ENCODE peak calls at places on chromosomes 12 and 14, in five cellular contexts. One of them, this sample, is unnamed.

GRCh38 chr12:52569726-52570125 is 3.9 kb downstream of the KRT74 start:
- DNase-seq in GM20000: no peak
- DNase-seq in lower leg skin: no peak
- DNase-seq in pancreas: no peak
- DNase-seq in GM12878: no peak
- DNase-seq in this sample: no peak

GRCh38 chr12:4997939-4998338 is 45.7 kb upstream of the KCNA5 start:
- DNase-seq in GM20000: no peak
- DNase-seq in lower leg skin: peak
- DNase-seq in pancreas: no peak
- DNase-seq in GM12878: no peak
- DNase-seq in this sample: no peak

GRCh38 chr14:38404100-38404541 is 148.2 kb upstream of the CLEC14A start:
- DNase-seq in GM20000: no peak
- DNase-seq in lower leg skin: no peak
- DNase-seq in pancreas: no peak
- DNase-seq in GM12878: no peak
- DNase-seq in this sample: no peak

GRCh38 chr14:74710477-74710876 is 2.4 kb downstream of the AREL1 start:
- DNase-seq in GM20000: no peak
- DNase-seq in lower leg skin: no peak
- DNase-seq in pancreas: no peak
- DNase-seq in GM12878: no peak
- DNase-seq in this sample: no peak

GRCh38 chr12:78143717-78144116 is 313.0 kb downstream of the NAV3 start:
- DNase-seq in GM20000: no peak
- DNase-seq in lower leg skin: no peak
- DNase-seq in pancreas: no peak
- DNase-seq in GM12878: no peak
- DNase-seq in this sample: no peak

GRCh38 chr14:34926552-34926951 is 51.4 kb upstream of the BAZ1A start:
- DNase-seq in GM20000: no peak
- DNase-seq in lower leg skin: no peak
- DNase-seq in pancreas: no peak
- DNase-seq in GM12878: no peak
- DNase-seq in this sample: no peak

GRCh38 chr12:53735556-53735955 is 8.3 kb upstream of the CALCOCO1 start:
- DNase-seq in GM20000: no peak
- DNase-seq in lower leg skin: no peak
- DNase-seq in pancreas: peak
- DNase-seq in GM12878: no peak
- DNase-seq in this sample: peak

GRCh38 chr12:105256921-105257320 is 20.9 kb upstream of the APPL2 start:
- DNase-seq in GM20000: no peak
- DNase-seq in lower leg skin: no peak
- DNase-seq in pancreas: no peak
- DNase-seq in GM12878: no peak
- DNase-seq in this sample: no peak

GRCh38 chr14:52069617-52070431 is 965 bp upstream of the NID2 start:
- DNase-seq in GM20000: peak
- DNase-seq in lower leg skin: no peak
- DNase-seq in pancreas: peak
- DNase-seq in GM12878: no peak
- DNase-seq in this sample: peak

GRCh38 chr14:102605026-102605425 is 12.6 kb downstream of the RCOR1 start:
- DNase-seq in GM20000: no peak
- DNase-seq in lower leg skin: peak
- DNase-seq in pancreas: no peak
- DNase-seq in GM12878: no peak
- DNase-seq in this sample: peak

GRCh38 chr12:124993568-124994434 is at the start of gene BRI3BP:
- DNase-seq in GM20000: peak
- DNase-seq in lower leg skin: peak
- DNase-seq in pancreas: peak
- DNase-seq in GM12878: no peak
- DNase-seq in this sample: peak

GRCh38 chr12:15336772-15337553 is 14.7 kb downstream of the PTPRO start:
- DNase-seq in GM20000: no peak
- DNase-seq in lower leg skin: no peak
- DNase-seq in pancreas: no peak
- DNase-seq in GM12878: no peak
- DNase-seq in this sample: no peak

GRCh38 chr12:92486443-92487137 is 216.2 kb upstream of the PLEKHG7 start:
- DNase-seq in GM20000: no peak
- DNase-seq in lower leg skin: no peak
- DNase-seq in pancreas: no peak
- DNase-seq in GM12878: no peak
- DNase-seq in this sample: no peak

GRCh38 chr12:27158322-27158721 is 75.9 kb upstream of the C12orf71 start:
- DNase-seq in GM20000: no peak
- DNase-seq in lower leg skin: no peak
- DNase-seq in pancreas: no peak
- DNase-seq in GM12878: no peak
- DNase-seq in this sample: no peak

GRCh38 chr14:36091096-36091495 is 85.4 kb downstream of the PTCSC3 start:
- DNase-seq in GM20000: no peak
- DNase-seq in lower leg skin: no peak
- DNase-seq in pancreas: peak
- DNase-seq in GM12878: peak
- DNase-seq in this sample: no peak

GRCh38 chr14:71103662-71104484 is 196.6 kb downstream of the PCNX1 start:
- DNase-seq in GM20000: peak
- DNase-seq in lower leg skin: no peak
- DNase-seq in pancreas: no peak
- DNase-seq in GM12878: peak
- DNase-seq in this sample: no peak

GRCh38 chr12:74418573-74418972 is 119.1 kb upstream of the ATXN7L3B start:
- DNase-seq in GM20000: no peak
- DNase-seq in lower leg skin: no peak
- DNase-seq in pancreas: no peak
- DNase-seq in GM12878: no peak
- DNase-seq in this sample: no peak

GRCh38 chr12:64181504-64182291 is 40.4 kb downstream of the KICS2 start:
- DNase-seq in GM20000: no peak
- DNase-seq in lower leg skin: peak
- DNase-seq in pancreas: no peak
- DNase-seq in GM12878: no peak
- DNase-seq in this sample: peak

GRCh38 chr14:73269729-73270651 is 32.7 kb downstream of the PAPLN start:
- DNase-seq in GM20000: peak
- DNase-seq in lower leg skin: no peak
- DNase-seq in pancreas: peak
- DNase-seq in GM12878: no peak
- DNase-seq in this sample: peak

GRCh38 chr12:20508362-20508761 is 140.0 kb downstream of the PDE3A start:
- DNase-seq in GM20000: no peak
- DNase-seq in lower leg skin: no peak
- DNase-seq in pancreas: no peak
- DNase-seq in GM12878: no peak
- DNase-seq in this sample: no peak

GRCh38 chr14:61598980-61599379 is 96.3 kb upstream of the HIF1A start:
- DNase-seq in GM20000: no peak
- DNase-seq in lower leg skin: no peak
- DNase-seq in pancreas: no peak
- DNase-seq in GM12878: no peak
- DNase-seq in this sample: no peak

GRCh38 chr12:124094188-124094587 is 121.2 kb downstream of the ZNF664 start:
- DNase-seq in GM20000: no peak
- DNase-seq in lower leg skin: no peak
- DNase-seq in pancreas: no peak
- DNase-seq in GM12878: no peak
- DNase-seq in this sample: no peak

GRCh38 chr12:22577667-22578066 is 33.3 kb upstream of the C2CD5 start:
- DNase-seq in GM20000: no peak
- DNase-seq in lower leg skin: no peak
- DNase-seq in pancreas: no peak
- DNase-seq in GM12878: no peak
- DNase-seq in this sample: no peak

GRCh38 chr12:67742461-67742860 is 93.9 kb downstream of the DYRK2 start:
- DNase-seq in GM20000: no peak
- DNase-seq in lower leg skin: no peak
- DNase-seq in pancreas: no peak
- DNase-seq in GM12878: no peak
- DNase-seq in this sample: no peak

GRCh38 chr14:56133547-56133946 is 15.3 kb downstream of the PELI2 start:
- DNase-seq in GM20000: no peak
- DNase-seq in lower leg skin: no peak
- DNase-seq in pancreas: no peak
- DNase-seq in GM12878: no peak
- DNase-seq in this sample: no peak

GRCh38 chr12:108884116-108885012 is 4.5 kb downstream of the DAO start:
- DNase-seq in GM20000: peak
- DNase-seq in lower leg skin: peak
- DNase-seq in pancreas: peak
- DNase-seq in GM12878: no peak
- DNase-seq in this sample: peak

GRCh38 chr12:93908846-93909592 is 231.8 kb downstream of the CRADD start:
- DNase-seq in GM20000: no peak
- DNase-seq in lower leg skin: no peak
- DNase-seq in pancreas: no peak
- DNase-seq in GM12878: no peak
- DNase-seq in this sample: no peak

GRCh38 chr12:62631531-62632520 is 165.2 kb downstream of the MON2 start:
- DNase-seq in GM20000: peak
- DNase-seq in lower leg skin: peak
- DNase-seq in pancreas: peak
- DNase-seq in GM12878: no peak
- DNase-seq in this sample: peak

GRCh38 chr12:16437281-16437816 is 89.9 kb downstream of the MGST1 start:
- DNase-seq in GM20000: no peak
- DNase-seq in lower leg skin: no peak
- DNase-seq in pancreas: no peak
- DNase-seq in GM12878: no peak
- DNase-seq in this sample: peak

GRCh38 chr12:127431177-127431576 is 835.8 kb upstream of the TMEM132C start:
- DNase-seq in GM20000: no peak
- DNase-seq in lower leg skin: no peak
- DNase-seq in pancreas: no peak
- DNase-seq in GM12878: no peak
- DNase-seq in this sample: no peak

GRCh38 chr12:106625976-106626375 is 43.2 kb downstream of the RFX4 start:
- DNase-seq in GM20000: no peak
- DNase-seq in lower leg skin: no peak
- DNase-seq in pancreas: no peak
- DNase-seq in GM12878: no peak
- DNase-seq in this sample: no peak

GRCh38 chr12:111151441-111151840 is 217.5 kb downstream of the PHETA1 start:
- DNase-seq in GM20000: no peak
- DNase-seq in lower leg skin: no peak
- DNase-seq in pancreas: no peak
- DNase-seq in GM12878: no peak
- DNase-seq in this sample: no peak

GRCh38 chr14:24670594-24670993 is 36.6 kb upstream of the GZMB start:
- DNase-seq in GM20000: no peak
- DNase-seq in lower leg skin: no peak
- DNase-seq in pancreas: no peak
- DNase-seq in GM12878: no peak
- DNase-seq in this sample: no peak

GRCh38 chr14:24900281-24900868 is 149.6 kb downstream of the STXBP6 start:
- DNase-seq in GM20000: no peak
- DNase-seq in lower leg skin: no peak
- DNase-seq in pancreas: no peak
- DNase-seq in GM12878: no peak
- DNase-seq in this sample: no peak

DNA sequence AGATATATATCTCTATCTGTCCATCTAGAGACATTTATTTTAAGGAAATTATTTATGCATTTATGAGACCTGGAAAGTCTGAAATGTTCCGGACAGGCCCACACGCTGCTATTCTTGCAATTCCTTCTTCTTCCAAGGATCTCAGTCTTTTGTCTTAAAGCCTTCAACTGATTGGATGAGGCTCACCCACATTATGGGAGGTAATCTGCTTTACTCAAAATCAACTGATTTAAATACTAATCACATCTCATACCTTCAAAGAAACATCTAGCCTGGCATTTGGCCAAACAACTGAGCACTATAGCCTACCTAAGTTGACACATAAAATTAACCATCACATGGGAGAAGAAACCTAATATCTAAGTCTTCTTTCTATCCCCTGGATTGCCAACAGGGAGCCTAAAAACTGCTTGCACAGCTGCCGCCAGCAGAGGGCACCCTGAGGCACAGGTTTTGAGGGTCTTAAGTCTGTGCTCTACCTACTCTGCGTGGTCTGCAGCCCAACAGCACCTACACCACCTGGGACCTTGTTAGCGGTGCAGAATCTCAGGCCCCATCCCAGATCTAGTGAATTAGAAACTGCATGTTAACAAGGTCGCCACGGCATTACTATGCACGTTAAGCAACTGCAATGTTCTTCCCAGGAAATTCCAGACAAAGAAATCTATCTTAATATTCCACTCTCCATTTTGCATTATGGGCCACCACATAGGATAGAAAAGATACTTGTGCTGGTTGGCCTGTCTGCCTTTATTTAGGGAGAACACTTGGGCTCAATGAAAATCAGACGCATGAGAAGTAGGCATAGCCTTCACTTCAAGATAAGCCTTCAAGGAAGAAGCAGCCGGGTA is 249.7 kb downstream of the FOXG1 start:
- DNase-seq in GM20000: peak
- DNase-seq in lower leg skin: no peak
- DNase-seq in pancreas: peak
- DNase-seq in GM12878: no peak
- DNase-seq in this sample: peak
- TF ChIP-seq CTCF in GM20000: no peak
- TF ChIP-seq CTCF in lower leg skin: no peak
- TF ChIP-seq CTCF in pancreas: peak
- TF ChIP-seq CTCF in GM12878: peak
- TF ChIP-seq CTCF in this sample: peak

GRCh38 chr14:29773990-29774389 is 153.7 kb downstream of the PRKD1 start:
- DNase-seq in GM20000: no peak
- DNase-seq in lower leg skin: no peak
- DNase-seq in pancreas: no peak
- DNase-seq in GM12878: no peak
- DNase-seq in this sample: no peak
- TF ChIP-seq CTCF in GM20000: no peak
- TF ChIP-seq CTCF in lower leg skin: no peak
- TF ChIP-seq CTCF in pancreas: no peak
- TF ChIP-seq CTCF in GM12878: no peak
- TF ChIP-seq CTCF in this sample: no peak

DNA sequence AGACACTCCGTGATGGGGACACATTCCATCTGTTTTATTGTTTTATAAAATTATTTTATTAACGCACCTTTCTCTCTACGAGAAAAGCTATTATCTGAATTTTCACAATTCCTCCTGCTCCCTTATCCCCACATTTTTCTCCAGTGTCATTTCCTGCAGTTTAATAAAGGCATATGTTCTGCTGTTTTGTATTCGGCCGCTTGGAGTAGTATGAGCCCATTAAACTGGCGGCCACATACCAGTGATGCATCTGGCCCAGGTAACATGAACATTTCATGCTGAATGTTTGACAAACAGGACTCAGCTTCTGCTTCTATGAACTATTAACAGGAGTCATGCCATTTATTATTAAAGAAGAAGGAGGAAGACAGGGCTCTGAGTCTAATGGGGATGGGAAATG is 511.0 kb downstream of the TMEM121 start:
- DNase-seq in GM20000: no peak
- DNase-seq in lower leg skin: no peak
- DNase-seq in pancreas: no peak
- DNase-seq in GM12878: no peak
- DNase-seq in this sample: no peak
- TF ChIP-seq CTCF in GM20000: no peak
- TF ChIP-seq CTCF in lower leg skin: no peak
- TF ChIP-seq CTCF in pancreas: no peak
- TF ChIP-seq CTCF in GM12878: no peak
- TF ChIP-seq CTCF in this sample: no peak

GRCh38 chr14:30756594-30756993 is 117.8 kb upstream of the COCH start:
- DNase-seq in GM20000: no peak
- DNase-seq in lower leg skin: no peak
- DNase-seq in pancreas: no peak
- DNase-seq in GM12878: no peak
- DNase-seq in this sample: no peak
- TF ChIP-seq CTCF in GM20000: no peak
- TF ChIP-seq CTCF in lower leg skin: no peak
- TF ChIP-seq CTCF in pancreas: no peak
- TF ChIP-seq CTCF in GM12878: no peak
- TF ChIP-seq CTCF in this sample: no peak